ENCODE peak calls at places on chromosomes 3 and 15, in four cellular contexts. J is A673; X is naive thymus-derived CD4-positive, alpha-beta T cell; P is neuronal stem cell. Z is an unnamed sample. For H3K27me3, the result is how much of the 10 kb centered on the place peaks cover.

GRCh38 chr15:42759093-42759492 is 22.2 kb upstream of the CDAN1 start:
- DNase-seq in J (no peak), X (no peak), P (no peak), Z (no peak)

GRCh38 chr15:24848050-24848449 is 106.7 kb upstream of the SNRPN start:
- DNase-seq in J (no peak), X (peak), P (no peak), Z (no peak)

GRCh38 chr3:33749546-33750215 is 31.6 kb upstream of the CLASP2 start:
- DNase-seq in P (no peak), X (no peak), J (peak), Z (no peak)

GRCh38 chr3:184333190-184333589 is 4.2 kb upstream of the FAM131A start:
- DNase-seq in P (no peak), X (no peak), J (no peak), Z (no peak)

GRCh38 chr3:55570361-55570760 is 83.3 kb upstream of the WNT5A start:
- DNase-seq in J (no peak), X (no peak), P (no peak), Z (no peak)

GRCh38 chr3:189726277-189726676 is 95.1 kb downstream of the TP63 start:
- DNase-seq in P (no peak), X (no peak), J (no peak), Z (no peak)

GRCh38 chr15:41932101-41932500 is 38.2 kb upstream of the SPTBN5 start:
- DNase-seq in J (no peak), P (no peak), X (no peak), Z (no peak)

GRCh38 chr3:114852974-114853373 is 294.1 kb downstream of the ZBTB20 start:
- DNase-seq in J (no peak), P (no peak), X (no peak), Z (no peak)

GRCh38 chr15:49855917-49856637 is 235.2 kb downstream of the DTWD1 start:
- DNase-seq in J (no peak), P (no peak), X (no peak), Z (no peak)

GRCh38 chr3:7707192-7707591 is 794.4 kb upstream of the LMCD1 start:
- DNase-seq in X (no peak), J (peak), P (no peak), Z (no peak)

GRCh38 chr15:34160735-34161134 is 49.2 kb downstream of the KATNBL1 start:
- DNase-seq in J (no peak), X (no peak), P (no peak), Z (no peak)

GRCh38 chr3:193865339-193865738 is 270.6 kb upstream of the HES1 start:
- DNase-seq in J (no peak), X (no peak), P (no peak), Z (no peak)

GRCh38 chr15:69160976-69161877 is 792 bp downstream of the GLCE start:
- DNase-seq in X (peak), P (peak), J (peak), Z (peak)

DNA sequence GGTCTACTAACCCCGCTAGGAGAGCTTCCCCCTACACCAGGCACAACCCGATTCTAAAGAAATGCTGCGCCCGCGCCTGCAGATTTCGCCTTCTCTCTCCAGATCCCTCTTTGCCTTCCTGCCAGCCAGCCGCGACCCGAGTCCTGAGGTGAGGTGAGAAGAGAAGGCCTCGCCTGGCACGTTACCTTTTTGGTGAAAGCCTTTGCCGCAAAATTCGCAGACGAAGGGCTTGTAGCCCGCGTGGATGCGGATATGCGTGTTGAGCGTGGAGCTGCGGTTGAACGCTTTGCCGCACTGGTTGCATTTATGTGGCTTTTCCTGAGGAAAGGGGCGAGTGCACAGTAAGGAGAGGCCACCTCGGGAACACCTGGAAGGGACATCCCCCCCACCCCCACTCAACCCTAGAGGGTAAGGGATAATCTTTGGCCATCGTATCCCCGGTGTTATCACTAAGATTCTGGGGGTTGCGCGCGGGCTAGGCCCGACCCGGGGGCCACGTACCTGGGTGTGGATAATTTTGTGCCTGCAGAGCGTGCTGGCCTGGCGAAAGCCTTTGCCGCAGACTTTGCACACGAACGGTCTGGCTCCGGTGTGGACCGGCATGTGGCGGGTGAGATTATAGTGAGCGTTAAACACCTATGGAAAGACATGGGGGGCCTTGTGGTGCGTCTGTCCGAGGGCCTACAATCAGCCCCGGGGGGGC is 2.2 kb downstream of the FEZF2 start:
- DNase-seq in P (no peak), J (no peak), X (no peak), Z (no peak)
- H3K27me3 ChIP-seq in P (half or more), J (half or more), X (under half), Z (under half)

GRCh38 chr3:54122802-54123537 is 618 bp downstream of the CACNA2D3 start:
- DNase-seq in X (no peak), J (no peak), P (no peak), Z (no peak)
- H3K4me3 ChIP-seq in X (no peak), J (no peak), P (no peak), Z (no peak)

GRCh38 chr3:71708478-71709098 is 16.6 kb downstream of the EIF4E3 start:
- DNase-seq in P (no peak), X (no peak), J (no peak), Z (no peak)

GRCh38 chr3:71709908-71710511 is 15.2 kb downstream of the EIF4E3 start:
- DNase-seq in P (no peak), J (no peak), X (peak), Z (no peak)

GRCh38 chr3:71704915-71705314 is 20.3 kb downstream of the EIF4E3 start:
- DNase-seq in P (no peak), X (no peak), J (no peak), Z (no peak)

GRCh38 chr3:71710906-71711494 is 14.2 kb downstream of the EIF4E3 start:
- DNase-seq in X (peak), P (peak), J (peak), Z (no peak)

GRCh38 chr3:71707600-71707999 is 17.6 kb downstream of the EIF4E3 start:
- DNase-seq in X (no peak), P (no peak), J (no peak), Z (no peak)
- H3K27ac ChIP-seq in X (no peak), P (no peak), J (no peak), Z (no peak)

GRCh38 chr3:198071602-198072285 is 111.7 kb downstream of the LMLN start:
- DNase-seq in P (peak), X (no peak), J (peak), Z (peak)

GRCh38 chr3:198081421-198081844 is 121.4 kb downstream of the LMLN start:
- DNase-seq in X (no peak), J (no peak), P (no peak), Z (no peak)

GRCh38 chr3:198079771-198080520 is 119.9 kb downstream of the LMLN start:
- DNase-seq in J (peak), P (no peak), X (peak), Z (peak)

GRCh38 chr3:198080521-198081384 is 120.7 kb downstream of the LMLN start:
- DNase-seq in X (peak), J (peak), P (peak), Z (peak)

GRCh38 chr3:198076722-198077308 is 116.8 kb downstream of the LMLN start:
- DNase-seq in P (no peak), J (no peak), X (no peak), Z (no peak)
- H3K27me3 ChIP-seq in P (under half), J (under half), X (under half), Z (under half)

GRCh38 chr15:88802250-88802990 is 816 bp upstream of the ACAN start:
- DNase-seq in J (no peak), X (no peak), P (no peak), Z (no peak)
- H3K4me3 ChIP-seq in J (no peak), X (no peak), P (peak), Z (no peak)

GRCh38 chr3:106810461-106810733 is 566.8 kb upstream of the CCDC54 start:
- DNase-seq in X (no peak), P (no peak), J (no peak), Z (no peak)

GRCh38 chr3:106809633-106810460 is 567.4 kb upstream of the CCDC54 start:
- DNase-seq in P (no peak), X (no peak), J (no peak), Z (no peak)

GRCh38 chr3:106813742-106814141 is 563.5 kb upstream of the CCDC54 start:
- DNase-seq in X (no peak), P (no peak), J (no peak), Z (no peak)

GRCh38 chr3:106814231-106814630 is 563.0 kb upstream of the CCDC54 start:
- DNase-seq in X (no peak), P (no peak), J (no peak), Z (no peak)

GRCh38 chr3:106811376-106811775 is 565.9 kb upstream of the CCDC54 start:
- DNase-seq in X (no peak), P (no peak), J (peak), Z (no peak)
- H3K27ac ChIP-seq in X (no peak), P (no peak), J (no peak), Z (no peak)

GRCh38 chr3:137770066-137770805 is 6.1 kb downstream of the SOX14 start:
- DNase-seq in J (no peak), X (no peak), P (no peak), Z (no peak)

GRCh38 chr3:137770821-137771399 is 6.8 kb downstream of the SOX14 start:
- DNase-seq in J (no peak), X (no peak), P (no peak), Z (no peak)

GRCh38 chr3:137771401-137772230 is 7.5 kb downstream of the SOX14 start:
- DNase-seq in P (no peak), J (no peak), X (no peak), Z (no peak)

GRCh38 chr3:137769321-137770065 is 5.4 kb downstream of the SOX14 start:
- DNase-seq in X (no peak), J (no peak), P (no peak), Z (no peak)

DNA sequence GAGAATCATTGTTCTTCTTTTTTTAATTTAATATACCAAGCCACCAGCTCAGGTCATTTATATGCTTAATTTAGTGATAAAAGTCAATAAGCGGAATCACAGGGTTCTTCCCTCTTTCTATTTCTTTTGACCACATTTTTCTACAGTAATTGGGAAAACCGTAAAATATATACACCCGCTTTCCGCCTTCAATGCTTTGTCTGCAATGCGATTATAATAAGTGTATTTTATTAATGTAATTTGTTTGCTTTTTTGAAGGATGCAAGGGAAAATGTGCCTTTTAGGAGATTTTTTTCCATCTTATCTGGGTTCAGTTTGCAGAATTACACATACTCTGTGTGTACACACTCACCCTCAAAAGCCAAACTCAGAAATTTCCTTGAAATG is 8.1 kb downstream of the SOX14 start:
- DNase-seq in X (no peak), P (no peak), J (no peak), Z (no peak)
- H3K27me3 ChIP-seq in X (under half), P (half or more), J (half or more), Z (under half)

GRCh38 chr3:10993729-10994065 is 1.1 kb downstream of the SLC6A1 start:
- DNase-seq in X (no peak), J (no peak), P (no peak), Z (no peak)

GRCh38 chr3:10992017-10992945 is at the start of gene SLC6A1:
- DNase-seq in P (peak), J (peak), X (no peak), Z (no peak)

GRCh38 chr3:10994311-10994710 is 1.8 kb downstream of the SLC6A1 start:
- DNase-seq in X (no peak), P (no peak), J (no peak), Z (no peak)

GRCh38 chr3:10995871-10996270 is 3.3 kb downstream of the SLC6A1 start:
- DNase-seq in J (no peak), P (no peak), X (no peak), Z (no peak)

DNA sequence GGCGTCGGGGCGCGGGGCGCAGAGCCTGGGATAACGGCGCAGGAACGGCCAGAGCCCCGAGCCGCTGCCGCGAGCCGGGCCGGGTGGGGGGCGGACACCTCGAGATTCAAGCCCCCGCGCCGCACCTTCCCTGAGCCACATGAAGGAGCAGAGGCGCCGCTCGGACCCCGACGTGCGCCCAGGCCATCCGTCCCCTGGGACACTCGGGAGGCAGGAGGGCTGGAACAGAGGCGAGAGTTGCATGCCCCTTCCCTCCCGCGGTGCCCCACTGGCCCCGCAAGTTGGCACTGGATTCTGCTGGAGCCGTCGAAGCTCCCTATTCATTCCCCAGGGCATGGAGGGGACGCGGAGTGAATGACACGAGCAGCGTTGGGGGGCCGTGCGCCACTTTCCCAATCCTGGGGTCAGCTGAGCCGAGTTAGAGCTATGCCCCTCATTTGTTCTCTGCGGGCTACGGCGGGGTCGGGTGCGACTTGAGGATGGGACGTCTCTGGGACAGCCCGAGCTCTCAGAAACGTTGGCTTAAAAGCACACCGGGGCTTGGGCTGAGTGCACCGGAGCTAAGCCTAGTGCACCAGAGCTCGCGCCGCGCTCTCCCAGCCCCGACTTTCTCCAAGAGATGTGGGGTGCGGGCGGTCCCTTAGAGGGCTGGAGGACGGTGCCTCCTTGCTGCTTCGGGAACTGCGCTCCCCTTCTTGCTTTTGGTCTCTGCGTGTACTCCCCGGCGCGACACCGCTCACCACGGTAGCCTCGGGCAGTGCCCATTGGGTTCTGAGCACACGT is 589 bp downstream of the SLC6A1 start:
- DNase-seq in J (no peak), X (no peak), P (no peak), Z (no peak)
- H3K4me3 ChIP-seq in J (no peak), X (no peak), P (no peak), Z (no peak)

GRCh38 chr3:122996038-122996580 is 31.5 kb downstream of the SEMA5B start:
- DNase-seq in X (no peak), P (no peak), J (no peak), Z (no peak)
- H3K27ac ChIP-seq in X (no peak), P (no peak), J (no peak), Z (no peak)

Z was measured in CD4-positive, CD25-positive, alpha-beta regulatory T cell.